ENCODE peak calls at places on chromosomes 2 and 18, in five cellular contexts. One of them, this sample, is unnamed.

GRCh38 chr18:58088723-58089074 is 44.7 kb downstream of the NEDD4L start:
- DNase-seq in GM12878: no peak
- DNase-seq in IMR-90: no peak
- DNase-seq in HepG2: no peak
- DNase-seq in K562: no peak
- DNase-seq in this sample: no peak

GRCh38 chr2:7427293-7428060 is 510.3 kb downstream of the RNF144A start:
- DNase-seq in IMR-90: peak
- DNase-seq in GM12878: peak
- DNase-seq in K562: peak
- DNase-seq in HepG2: peak
- DNase-seq in this sample: peak

GRCh38 chr18:8142131-8142711 is 467.0 kb upstream of the RAB12 start:
- DNase-seq in HepG2: no peak
- DNase-seq in GM12878: no peak
- DNase-seq in K562: peak
- DNase-seq in IMR-90: peak
- DNase-seq in this sample: no peak

GRCh38 chr2:120641366-120641771 is 94.3 kb upstream of the GLI2 start:
- DNase-seq in IMR-90: peak
- DNase-seq in GM12878: no peak
- DNase-seq in K562: no peak
- DNase-seq in HepG2: no peak
- DNase-seq in this sample: no peak

GRCh38 chr2:32484907-32485306 is 128.1 kb downstream of the BIRC6 start:
- DNase-seq in GM12878: no peak
- DNase-seq in HepG2: no peak
- DNase-seq in K562: no peak
- DNase-seq in IMR-90: peak
- DNase-seq in this sample: no peak

GRCh38 chr2:144703852-144704324 is 184.0 kb upstream of the ZEB2 start:
- DNase-seq in K562: peak
- DNase-seq in IMR-90: peak
- DNase-seq in GM12878: no peak
- DNase-seq in HepG2: no peak
- DNase-seq in this sample: no peak

GRCh38 chr2:128309341-128310093 is 9.2 kb downstream of the HS6ST1 start:
- DNase-seq in GM12878: no peak
- DNase-seq in K562: peak
- DNase-seq in HepG2: peak
- DNase-seq in IMR-90: peak
- DNase-seq in this sample: peak

GRCh38 chr2:118678985-118679384 is 168.5 kb downstream of the EN1 start:
- DNase-seq in K562: no peak
- DNase-seq in IMR-90: no peak
- DNase-seq in GM12878: no peak
- DNase-seq in HepG2: no peak
- DNase-seq in this sample: no peak

GRCh38 chr2:43778233-43778632 is 4.4 kb downstream of the DYNC2LI1 start:
- DNase-seq in K562: no peak
- DNase-seq in GM12878: no peak
- DNase-seq in IMR-90: no peak
- DNase-seq in HepG2: no peak
- DNase-seq in this sample: no peak

GRCh38 chr2:21757805-21758204 is 634.0 kb downstream of the TDRD15 start:
- DNase-seq in GM12878: no peak
- DNase-seq in K562: no peak
- DNase-seq in HepG2: no peak
- DNase-seq in IMR-90: no peak
- DNase-seq in this sample: no peak

GRCh38 chr18:41809652-41810051 is 145.4 kb upstream of the PIK3C3 start:
- DNase-seq in GM12878: no peak
- DNase-seq in IMR-90: no peak
- DNase-seq in K562: no peak
- DNase-seq in HepG2: no peak
- DNase-seq in this sample: no peak

GRCh38 chr2:100504542-100504941 is 34.3 kb downstream of the NMS start:
- DNase-seq in HepG2: no peak
- DNase-seq in GM12878: no peak
- DNase-seq in K562: no peak
- DNase-seq in IMR-90: no peak
- DNase-seq in this sample: no peak

GRCh38 chr18:68779169-68779568 is 18.7 kb upstream of the CCDC102B start:
- DNase-seq in IMR-90: peak
- DNase-seq in K562: no peak
- DNase-seq in HepG2: no peak
- DNase-seq in GM12878: no peak
- DNase-seq in this sample: no peak

GRCh38 chr2:239227661-239228371 is 173.0 kb downstream of the HDAC4 start:
- DNase-seq in HepG2: no peak
- DNase-seq in GM12878: no peak
- DNase-seq in K562: no peak
- DNase-seq in IMR-90: peak
- DNase-seq in this sample: peak

GRCh38 chr2:59196511-59196910 is 955.4 kb upstream of the FANCL start:
- DNase-seq in K562: no peak
- DNase-seq in GM12878: no peak
- DNase-seq in HepG2: no peak
- DNase-seq in IMR-90: peak
- DNase-seq in this sample: no peak

GRCh38 chr2:67825476-67825875 is 237.3 kb downstream of the C1D start:
- DNase-seq in IMR-90: peak
- DNase-seq in K562: no peak
- DNase-seq in HepG2: no peak
- DNase-seq in GM12878: no peak
- DNase-seq in this sample: no peak

GRCh38 chr2:95372845-95373244 is 29.7 kb upstream of the FAHD2A start:
- DNase-seq in IMR-90: no peak
- DNase-seq in HepG2: no peak
- DNase-seq in GM12878: no peak
- DNase-seq in K562: no peak
- DNase-seq in this sample: no peak

GRCh38 chr18:77058186-77058847 is 74.3 kb downstream of the MBP start:
- DNase-seq in HepG2: no peak
- DNase-seq in GM12878: no peak
- DNase-seq in IMR-90: no peak
- DNase-seq in K562: no peak
- DNase-seq in this sample: no peak

GRCh38 chr2:2286592-2286991 is 44.5 kb downstream of the MYT1L start:
- DNase-seq in K562: no peak
- DNase-seq in IMR-90: no peak
- DNase-seq in HepG2: no peak
- DNase-seq in GM12878: no peak
- DNase-seq in this sample: no peak

GRCh38 chr18:48007955-48008701 is 77.7 kb upstream of the SMAD2 start:
- DNase-seq in IMR-90: no peak
- DNase-seq in HepG2: peak
- DNase-seq in GM12878: no peak
- DNase-seq in K562: peak
- DNase-seq in this sample: peak

GRCh38 chr2:135581282-135581681 is 50.0 kb downstream of the R3HDM1 start:
- DNase-seq in HepG2: no peak
- DNase-seq in K562: no peak
- DNase-seq in IMR-90: no peak
- DNase-seq in GM12878: no peak
- DNase-seq in this sample: no peak

GRCh38 chr2:44642123-44642857 is 280.5 kb downstream of the CAMKMT start:
- DNase-seq in GM12878: no peak
- DNase-seq in K562: no peak
- DNase-seq in HepG2: no peak
- DNase-seq in IMR-90: no peak
- DNase-seq in this sample: peak

GRCh38 chr2:196849895-196850294 is 40.7 kb upstream of the C2orf66 start:
- DNase-seq in GM12878: no peak
- DNase-seq in IMR-90: peak
- DNase-seq in HepG2: peak
- DNase-seq in K562: no peak
- DNase-seq in this sample: peak

GRCh38 chr2:169119117-169119770 is 49.9 kb downstream of the DHRS9 start:
- DNase-seq in IMR-90: no peak
- DNase-seq in HepG2: no peak
- DNase-seq in K562: no peak
- DNase-seq in GM12878: no peak
- DNase-seq in this sample: no peak
- TF ChIP-seq MXI1 in IMR-90: no peak
- TF ChIP-seq MXI1 in HepG2: no peak
- TF ChIP-seq MXI1 in K562: no peak
- TF ChIP-seq MXI1 in GM12878: no peak
- TF ChIP-seq MXI1 in this sample: no peak

GRCh38 chr2:735670-736218 is 58.5 kb upstream of the TMEM18 start:
- DNase-seq in IMR-90: no peak
- DNase-seq in HepG2: no peak
- DNase-seq in K562: no peak
- DNase-seq in GM12878: no peak
- DNase-seq in this sample: no peak
- TF ChIP-seq CTCF in IMR-90: no peak
- TF ChIP-seq CTCF in HepG2: no peak
- TF ChIP-seq CTCF in K562: no peak
- TF ChIP-seq CTCF in GM12878: no peak
- TF ChIP-seq CTCF in this sample: no peak

GRCh38 chr2:69056071-69056470 is 43.1 kb downstream of the ANTXR1 start:
- DNase-seq in HepG2: no peak
- DNase-seq in GM12878: no peak
- DNase-seq in K562: no peak
- DNase-seq in IMR-90: no peak
- DNase-seq in this sample: no peak

GRCh38 chr2:69057660-69058059 is 44.7 kb downstream of the ANTXR1 start:
- DNase-seq in K562: no peak
- DNase-seq in IMR-90: no peak
- DNase-seq in HepG2: no peak
- DNase-seq in GM12878: no peak
- DNase-seq in this sample: no peak

GRCh38 chr2:69050802-69051201 is 37.8 kb downstream of the ANTXR1 start:
- DNase-seq in IMR-90: no peak
- DNase-seq in GM12878: no peak
- DNase-seq in HepG2: no peak
- DNase-seq in K562: no peak
- DNase-seq in this sample: no peak

GRCh38 chr2:69053416-69053965 is 40.5 kb downstream of the ANTXR1 start:
- DNase-seq in HepG2: no peak
- DNase-seq in GM12878: no peak
- DNase-seq in IMR-90: no peak
- DNase-seq in K562: no peak
- DNase-seq in this sample: no peak

GRCh38 chr2:69054431-69054830 is 41.5 kb downstream of the ANTXR1 start:
- DNase-seq in GM12878: peak
- DNase-seq in K562: no peak
- DNase-seq in HepG2: no peak
- DNase-seq in IMR-90: no peak
- DNase-seq in this sample: no peak
- TF ChIP-seq MXI1 in GM12878: no peak
- TF ChIP-seq MXI1 in K562: no peak
- TF ChIP-seq MXI1 in HepG2: no peak
- TF ChIP-seq MXI1 in IMR-90: no peak
- TF ChIP-seq MXI1 in this sample: no peak

DNA sequence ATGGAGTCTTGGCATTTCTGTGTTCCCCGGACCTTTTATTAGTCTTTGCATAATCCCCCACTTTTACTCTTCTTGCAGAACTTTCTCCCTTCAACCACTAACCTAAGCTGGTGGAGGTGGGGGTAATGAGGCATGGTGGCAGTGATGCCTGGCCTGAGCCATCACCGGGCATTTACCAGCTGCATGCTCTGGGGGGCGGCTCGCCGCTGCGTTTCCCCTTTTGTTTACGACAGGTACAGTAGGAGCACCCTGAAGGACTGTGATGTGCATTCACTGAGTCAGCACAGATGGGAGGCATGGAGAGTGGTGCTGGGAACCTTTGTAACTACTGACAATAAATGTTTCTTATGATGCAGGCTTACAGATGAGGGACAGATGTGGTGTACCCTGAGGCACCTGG is 46.9 kb downstream of the PLEKHB2 start:
- DNase-seq in GM12878: no peak
- DNase-seq in IMR-90: no peak
- DNase-seq in HepG2: no peak
- DNase-seq in K562: no peak
- DNase-seq in this sample: peak
- TF ChIP-seq CTCF in GM12878: no peak
- TF ChIP-seq CTCF in IMR-90: no peak
- TF ChIP-seq CTCF in HepG2: no peak
- TF ChIP-seq CTCF in K562: no peak
- TF ChIP-seq CTCF in this sample: no peak

DNA sequence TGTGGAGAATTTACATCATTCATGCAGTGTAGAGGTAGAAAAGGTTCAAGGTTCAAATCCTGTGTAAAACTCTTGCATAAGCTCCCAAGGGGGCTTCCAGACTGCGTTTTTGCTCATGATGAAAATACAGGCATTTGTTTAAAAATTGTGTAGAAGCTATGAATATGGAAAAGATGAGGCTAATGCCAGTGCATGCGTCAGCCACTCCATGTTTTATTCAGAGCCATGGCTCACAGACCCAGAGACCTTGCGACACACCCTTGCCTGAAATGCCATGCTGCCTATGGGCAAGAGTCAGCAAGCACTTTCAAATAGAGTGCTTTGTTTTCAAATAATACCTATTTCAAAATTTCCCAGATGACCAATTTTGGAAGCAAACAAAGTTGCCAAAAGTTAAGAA is 262.3 kb downstream of the TRIB2 start:
- DNase-seq in HepG2: no peak
- DNase-seq in IMR-90: no peak
- DNase-seq in GM12878: no peak
- DNase-seq in K562: no peak
- DNase-seq in this sample: no peak
- TF ChIP-seq MXI1 in HepG2: no peak
- TF ChIP-seq MXI1 in IMR-90: no peak
- TF ChIP-seq MXI1 in GM12878: no peak
- TF ChIP-seq MXI1 in K562: no peak
- TF ChIP-seq MXI1 in this sample: no peak

This sample was measured in SK-N-SH.